ENCODE peak calls at places on chromosomes 11 and 22, in four cellular contexts. G, S, Q and A are unnamed samples.
A peak's percentile ranks its signal among the peaks of the same experiment; 100 is the strongest.

GRCh38 chr11:17343907-17344306 is 7.7 kb upstream of the NCR3LG1 start:
- DNase-seq in S (peak; percentile 92), G (no peak), Q (peak; percentile 57), A (peak; percentile 86)

GRCh38 chr11:117199061-117199915 is at the start of gene TAGLN:
- DNase-seq in S (peak; percentile 92), G (peak; percentile 91), Q (peak; percentile 53), A (peak; percentile 87)

GRCh38 chr11:121524233-121524631 is 71.5 kb upstream of the SORL1-AS1 start:
- DNase-seq in Q (no peak), G (no peak), S (no peak), A (no peak)

GRCh38 chr11:79438631-79439429 is 2.0 kb downstream of the TENM4 start:
- DNase-seq in G (no peak), Q (no peak), S (peak; percentile 49), A (peak; percentile 68)

GRCh38 chr11:64340671-64341335 is 799 bp downstream of the CCDC88B start:
- DNase-seq in G (no peak), Q (no peak), S (no peak), A (no peak)

GRCh38 chr11:75577198-75577597 is 15.1 kb downstream of the SERPINH1 start:
- DNase-seq in G (no peak), S (no peak), Q (peak; percentile 68), A (no peak)

GRCh38 chr22:19419086-19419463 is 12.5 kb downstream of the HIRA start:
- DNase-seq in Q (no peak), S (no peak), G (no peak), A (no peak)

GRCh38 chr22:21984793-21985192 is 2.2 kb upstream of the TOP3B start:
- DNase-seq in Q (peak; percentile 28), S (peak; percentile 43), G (no peak), A (peak; percentile 39)

GRCh38 chr22:32985899-32986772 is 72.0 kb downstream of the SYN3 start:
- DNase-seq in S (peak; percentile 86), G (peak; percentile 44), Q (peak; percentile 23), A (peak; percentile 90)

GRCh38 chr11:15073361-15074205 is at the start of gene CALCB:
- DNase-seq in S (peak; percentile 17), Q (no peak), G (no peak), A (peak; percentile 57)

GRCh38 chr22:47056361-47056760 is 293.9 kb downstream of the TBC1D22A start:
- DNase-seq in Q (no peak), G (no peak), S (no peak), A (no peak)

GRCh38 chr22:47055073-47055355 is 292.6 kb downstream of the TBC1D22A start:
- DNase-seq in Q (no peak), S (no peak), G (no peak), A (no peak)

GRCh38 chr22:47055921-47056320 is 293.5 kb downstream of the TBC1D22A start:
- DNase-seq in Q (no peak), S (no peak), G (no peak), A (no peak)

GRCh38 chr22:47054231-47055072 is 292.0 kb downstream of the TBC1D22A start:
- DNase-seq in G (no peak), S (no peak), Q (no peak), A (no peak)

DNA sequence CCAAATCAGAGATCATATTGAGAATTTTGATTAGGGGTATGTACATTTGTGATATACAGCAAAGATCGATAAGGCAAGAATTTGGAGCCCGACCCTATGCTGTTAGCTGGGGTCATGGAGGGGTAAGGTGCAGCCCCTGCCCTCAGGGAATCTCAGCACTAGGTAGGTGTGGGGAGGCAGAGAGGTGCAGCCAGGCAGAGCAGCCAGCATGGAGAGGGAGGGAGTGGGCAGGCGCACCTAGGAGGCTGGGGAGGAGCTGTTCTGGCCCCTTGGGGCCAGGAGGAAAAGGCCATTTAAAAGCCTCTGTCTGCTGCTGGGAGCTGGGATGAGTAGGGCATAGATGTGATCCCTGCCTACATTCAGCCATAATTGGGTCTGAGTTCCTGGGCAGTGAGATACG is 293.0 kb downstream of the TBC1D22A start:
- DNase-seq in Q (no peak), S (no peak), G (no peak), A (no peak)
- H3K4me3 ChIP-seq in Q (no peak overlapping the region), S (no peak overlapping the region), G (no peak overlapping the region), A (no peak overlapping the region)

GRCh38 chr11:119322360-119322739 is 5.4 kb upstream of the MCAM start:
- DNase-seq in Q (peak; percentile 48), S (no peak), G (no peak), A (no peak)
- TF ChIP-seq CTCF in Q (no peak), S (peak; percentile 9), G (no peak), A (peak; percentile 6)

GRCh38 chr11:73226297-73227006 is 8.4 kb downstream of the P2RY2 start:
- DNase-seq in Q (no peak), S (no peak), G (no peak), A (no peak)

GRCh38 chr11:73223998-73224730 is 6.1 kb downstream of the P2RY2 start:
- DNase-seq in G (no peak), S (no peak), Q (no peak), A (no peak)

GRCh38 chr11:73225851-73226250 is 7.8 kb downstream of the P2RY2 start:
- DNase-seq in G (no peak), Q (no peak), S (no peak), A (no peak)

GRCh38 chr11:73227571-73228211 is 9.6 kb downstream of the P2RY2 start:
- DNase-seq in S (no peak), Q (peak; percentile 96), G (no peak), A (peak; percentile 91)

DNA sequence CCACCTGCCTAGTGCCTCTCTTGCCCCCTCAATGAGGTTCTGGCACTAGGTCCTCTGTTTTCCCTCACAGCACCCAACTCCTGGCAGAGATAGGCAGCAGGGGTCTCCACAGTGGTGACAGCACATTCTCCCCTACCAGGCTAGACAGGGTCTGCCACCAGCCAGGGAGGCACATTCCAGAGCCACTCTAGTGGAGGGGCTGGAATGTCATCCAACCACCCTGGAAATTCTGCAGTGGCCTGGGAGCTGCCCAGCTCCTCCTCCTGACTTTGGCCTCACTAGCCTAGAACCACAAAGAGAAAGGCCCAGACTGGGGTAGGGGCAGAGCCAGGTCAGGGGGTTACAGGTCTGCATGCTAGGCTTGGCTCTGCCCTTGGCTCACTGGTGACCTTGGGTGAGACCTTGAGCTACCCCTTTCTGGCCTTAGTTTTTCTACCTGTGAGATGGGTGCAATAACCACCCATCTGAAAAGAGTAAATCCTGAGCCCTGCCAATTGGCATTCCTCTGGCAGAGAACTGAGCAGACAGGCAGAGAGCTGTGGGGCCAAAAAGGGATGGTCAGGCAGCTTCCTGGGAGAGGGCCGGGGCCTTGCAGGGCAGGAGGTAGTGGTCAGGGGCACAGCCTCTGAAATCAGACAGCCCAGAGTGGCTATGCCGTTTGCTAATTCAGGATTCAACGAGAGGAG is 7.1 kb downstream of the P2RY2 start:
- DNase-seq in Q (no peak), G (no peak), S (no peak), A (no peak)
- H3K4me3 ChIP-seq in Q (no peak overlapping the region), G (no peak overlapping the region), S (no peak overlapping the region), A (no peak overlapping the region)

DNA sequence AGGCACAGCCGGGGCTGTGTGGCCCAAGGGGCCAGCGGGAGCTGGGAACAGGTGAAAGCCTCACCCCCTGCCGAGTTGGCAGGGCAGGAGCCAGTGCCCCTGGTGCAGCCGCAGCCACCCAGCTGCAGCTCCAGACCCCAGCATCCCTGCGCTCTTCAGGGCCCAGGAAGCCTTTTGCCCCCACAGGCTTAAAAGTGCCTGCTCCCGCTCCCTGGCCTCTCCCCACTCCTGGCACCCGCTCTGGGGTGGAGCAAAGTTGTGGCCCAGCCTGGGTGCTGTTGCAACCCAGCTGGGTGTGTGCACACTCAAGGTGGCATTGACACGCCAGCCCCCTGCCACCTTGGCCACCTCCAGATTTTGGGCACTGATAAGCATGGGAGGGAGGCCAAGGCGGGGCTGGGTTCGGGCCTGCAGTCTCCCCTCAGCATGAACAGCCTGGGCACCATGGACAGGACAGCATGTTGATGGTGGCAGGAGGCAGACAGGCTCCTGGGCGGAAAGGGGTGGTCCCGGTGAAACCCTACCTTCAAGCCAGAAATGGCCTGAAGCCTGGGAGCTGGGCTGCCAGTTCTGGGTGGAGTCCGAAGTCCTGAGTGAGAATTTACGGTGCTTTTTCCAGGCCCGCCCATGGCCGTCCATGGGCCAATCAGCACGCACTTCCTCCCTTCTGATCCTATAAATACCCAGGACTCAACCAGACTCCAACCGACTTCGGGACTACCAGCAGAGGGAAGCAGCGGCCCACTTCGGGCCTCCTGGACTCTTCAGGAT is 23.5 kb upstream of the RNASEH2C start:
- DNase-seq in G (no peak), S (peak; percentile 20), Q (peak; percentile 70), A (peak; percentile 39)
- TF ChIP-seq CTCF in G (peak; percentile 7), S (peak; percentile 25), Q (peak; percentile 66), A (peak; percentile 37)

GRCh38 chr11:1076061-1076665 is 1.5 kb downstream of the MUC2 start:
- DNase-seq in S (no peak), Q (no peak), G (no peak), A (no peak)

GRCh38 chr11:1078191-1078601 is 3.5 kb downstream of the MUC2 start:
- DNase-seq in G (no peak), Q (no peak), S (no peak), A (no peak)

GRCh38 chr11:1077033-1077416 is 2.4 kb downstream of the MUC2 start:
- DNase-seq in S (no peak), Q (no peak), G (no peak), A (no peak)

GRCh38 chr11:1075341-1075911 is 752 bp downstream of the MUC2 start:
- DNase-seq in G (no peak), S (no peak), Q (no peak), A (no peak)

DNA sequence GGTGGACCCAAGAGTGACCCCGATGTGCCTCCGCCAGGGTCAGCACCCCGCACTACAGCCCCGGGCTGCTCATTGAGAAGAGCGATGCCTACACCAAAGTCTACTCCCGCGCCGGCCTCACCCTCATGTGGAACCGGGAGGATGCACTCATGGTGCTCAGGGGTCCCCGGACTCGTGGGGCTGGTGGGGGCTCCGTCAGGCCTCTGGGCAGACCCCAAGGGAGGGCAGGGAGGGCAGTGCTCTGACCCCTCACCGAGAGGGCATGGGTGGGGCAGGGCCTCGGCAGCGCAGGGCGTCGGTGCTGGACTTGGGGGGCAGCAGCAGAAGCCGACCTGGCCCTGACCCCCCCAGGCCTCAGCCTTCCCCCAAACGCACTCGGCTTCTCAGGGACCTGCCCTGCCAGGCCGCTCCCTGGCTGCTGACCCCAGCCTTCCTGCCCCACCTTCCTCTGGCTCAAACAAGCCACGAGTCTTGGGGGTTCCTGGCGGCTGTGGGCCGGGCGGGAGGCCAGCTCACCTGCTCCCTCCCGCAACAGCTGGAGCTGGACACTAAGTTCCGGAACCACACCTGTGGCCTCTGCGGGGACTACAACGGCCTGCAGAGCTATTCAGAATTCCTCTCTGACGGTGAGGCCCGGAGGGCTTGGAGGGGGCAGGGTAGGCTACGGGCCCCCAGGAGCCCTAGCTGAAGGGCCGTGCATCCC is 2.9 kb downstream of the MUC2 start:
- DNase-seq in Q (no peak), G (no peak), S (no peak), A (no peak)
- H3K4me3 ChIP-seq in Q (no peak overlapping the region), G (no peak overlapping the region), S (no peak overlapping the region), A (no peak overlapping the region)

GRCh38 chr22:35154937-35155387 is 89.0 kb downstream of the ISX start:
- DNase-seq in G (peak; percentile 11), Q (peak; percentile 71), S (peak; percentile 46), A (peak; percentile 48)
- TF ChIP-seq CTCF in G (peak; percentile 85), Q (peak; percentile 75), S (peak; percentile 83), A (peak; percentile 66)